ENCODE peak calls at places on chromosome 18, in five cellular contexts. O is G401, P is H4, C is upper lobe of right lung, S is HEK293T. D is an unnamed sample.

GRCh38 chr18:36692331-36692730 is 136.5 kb downstream of the TPGS2 start:
- DNase-seq in C (no peak), P (no peak), S (peak), O (no peak), D (no peak)

GRCh38 chr18:60047556-60047955 is 147.8 kb downstream of the PMAIP1 start:
- DNase-seq in C (no peak), O (no peak), S (no peak), P (no peak), D (no peak)

GRCh38 chr18:36158261-36158867 is 28.7 kb downstream of the ELP2 start:
- DNase-seq in O (no peak), P (no peak), C (no peak), S (no peak), D (no peak)

GRCh38 chr18:76431437-76432273 is 63.4 kb downstream of the ZNF516 start:
- DNase-seq in P (no peak), C (no peak), S (no peak), O (no peak), D (no peak)

GRCh38 chr18:10745971-10746370 is 220.1 kb downstream of the NAPG start:
- DNase-seq in S (no peak), C (no peak), O (no peak), P (no peak), D (no peak)

GRCh38 chr18:22700920-22701319 is 232.2 kb upstream of the RBBP8 start:
- DNase-seq in C (no peak), S (no peak), P (no peak), O (no peak), D (no peak)

GRCh38 chr18:12621737-12622306 is 36.1 kb downstream of the SPIRE1 start:
- DNase-seq in S (no peak), O (no peak), C (no peak), P (no peak), D (no peak)

GRCh38 chr18:68735498-68736343 is 20.8 kb upstream of the TMX3 start:
- DNase-seq in O (peak), S (peak), P (peak), C (no peak), D (no peak)

GRCh38 chr18:2913398-2914005 is 66.7 kb downstream of the EMILIN2 start:
- DNase-seq in P (no peak), C (no peak), S (no peak), O (no peak), D (no peak)

GRCh38 chr18:45589559-45590041 is 25.7 kb upstream of the SLC14A2 start:
- DNase-seq in O (no peak), S (peak), P (peak), C (no peak), D (peak)

GRCh38 chr18:32893915-32894314 is 121.1 kb upstream of the KLHL14 start:
- DNase-seq in C (no peak), S (peak), O (no peak), P (peak), D (peak)

GRCh38 chr18:32200766-32201165 is 10.9 kb downstream of the MEP1B start:
- DNase-seq in O (no peak), S (no peak), C (no peak), P (no peak), D (no peak)

GRCh38 chr18:12474876-12475275 is 67.1 kb downstream of the PRELID3A start:
- DNase-seq in S (no peak), O (no peak), C (no peak), P (no peak), D (no peak)

GRCh38 chr18:21704603-21705364 is at the start of gene ABHD3:
- DNase-seq in C (peak), P (peak), S (peak), O (peak), D (peak)

GRCh38 chr18:4454548-4455112 is 477 bp downstream of the DLGAP1 start:
- DNase-seq in C (peak), P (no peak), S (no peak), O (no peak), D (no peak)

GRCh38 chr18:36993068-36993467 is 164.1 kb downstream of the KIAA1328 start:
- DNase-seq in C (no peak), O (no peak), P (no peak), S (no peak), D (no peak)

GRCh38 chr18:56641714-56642331 is 3.4 kb upstream of the TXNL1 start:
- DNase-seq in C (no peak), P (peak), O (no peak), S (no peak), D (no peak)

GRCh38 chr18:30500240-30500945 is 542.1 kb downstream of the DSC3 start:
- DNase-seq in O (no peak), S (no peak), C (no peak), P (no peak), D (no peak)

GRCh38 chr18:58223717-58224424 is 179.8 kb downstream of the NEDD4L start:
- DNase-seq in P (peak), S (peak), C (peak), O (no peak), D (peak)

GRCh38 chr18:69400976-69401474 is 337 bp downstream of the DOK6 start:
- DNase-seq in S (peak), P (no peak), O (peak), C (peak), D (peak)

GRCh38 chr18:79962311-79962710 is 2.1 kb upstream of the HSBP1L1 start:
- DNase-seq in S (no peak), C (peak), P (no peak), O (no peak), D (peak)